ENCODE peak calls at places on chromosomes 4 and X, in four cellular contexts. One of them, this sample, is unnamed.

GRCh38 chr4:2596153-2596552 is 59.7 kb downstream of the FAM193A start:
- DNase-seq in H9: no peak
- DNase-seq in LoVo: no peak
- DNase-seq in T1000: no peak
- DNase-seq in this sample: no peak

GRCh38 chr4:189092596-189092995 is 848.1 kb upstream of the FRG1 start:
- DNase-seq in H9: no peak
- DNase-seq in LoVo: no peak
- DNase-seq in T1000: no peak
- DNase-seq in this sample: no peak

GRCh38 chrX:23344208-23344903 is 9.7 kb downstream of the PTCHD1 start:
- DNase-seq in H9: peak; percentile 38
- DNase-seq in LoVo: no peak
- DNase-seq in T1000: peak; percentile 1
- DNase-seq in this sample: no peak

GRCh38 chrX:55867254-55867653 is 149.7 kb downstream of the RRAGB start:
- DNase-seq in H9: no peak
- DNase-seq in LoVo: no peak
- DNase-seq in T1000: no peak
- DNase-seq in this sample: no peak

GRCh38 chr4:8168232-8168631 is 9.6 kb upstream of the ABLIM2 start:
- DNase-seq in H9: no peak
- DNase-seq in LoVo: no peak
- DNase-seq in T1000: no peak
- DNase-seq in this sample: no peak

GRCh38 chr4:2798399-2799301 is 5.8 kb downstream of the SH3BP2 start:
- DNase-seq in H9: no peak
- DNase-seq in LoVo: peak; percentile 48
- DNase-seq in T1000: no peak
- DNase-seq in this sample: no peak

GRCh38 chrX:30779453-30780030 is 109.5 kb downstream of the TAB3 start:
- DNase-seq in H9: peak; percentile 19
- DNase-seq in LoVo: no peak
- DNase-seq in T1000: no peak
- DNase-seq in this sample: no peak

GRCh38 chr4:9703391-9703790 is 78.0 kb upstream of the DRD5 start:
- DNase-seq in H9: peak; percentile 87
- DNase-seq in LoVo: peak; percentile 30
- DNase-seq in T1000: no peak
- DNase-seq in this sample: peak; percentile 26

GRCh38 chr4:23438764-23439163 is 451.1 kb downstream of the PPARGC1A start:
- DNase-seq in H9: no peak
- DNase-seq in LoVo: no peak
- DNase-seq in T1000: peak; percentile 18
- DNase-seq in this sample: peak; percentile 4

GRCh38 chr4:146243141-146243882 is 29.0 kb downstream of the REELD1 start:
- DNase-seq in H9: peak; percentile 83
- DNase-seq in LoVo: no peak
- DNase-seq in T1000: no peak
- DNase-seq in this sample: no peak

GRCh38 chr4:19945979-19946380 is 305.7 kb upstream of the SLIT2 start:
- DNase-seq in H9: no peak
- DNase-seq in LoVo: no peak
- DNase-seq in T1000: peak; percentile 62
- DNase-seq in this sample: peak; percentile 35

GRCh38 chr4:97153042-97153441 is 990.2 kb downstream of the STPG2 start:
- DNase-seq in H9: no peak
- DNase-seq in LoVo: no peak
- DNase-seq in T1000: no peak
- DNase-seq in this sample: no peak

GRCh38 chr4:76061977-76062376 is 12.5 kb upstream of the ART3 start:
- DNase-seq in H9: no peak
- DNase-seq in LoVo: no peak
- DNase-seq in T1000: no peak
- DNase-seq in this sample: no peak

GRCh38 chr4:10013722-10014121 is 7.6 kb downstream of the SLC2A9 start:
- DNase-seq in H9: peak; percentile 86
- DNase-seq in LoVo: no peak
- DNase-seq in T1000: no peak
- DNase-seq in this sample: peak; percentile 14

GRCh38 chr4:166252487-166253402 is 379.7 kb downstream of the TLL1 start:
- DNase-seq in H9: no peak
- DNase-seq in LoVo: peak; percentile 22
- DNase-seq in T1000: no peak
- DNase-seq in this sample: no peak

GRCh38 chr4:85489273-85489672 is 14.3 kb downstream of the ARHGAP24 start:
- DNase-seq in H9: peak; percentile 41
- DNase-seq in LoVo: no peak
- DNase-seq in T1000: no peak
- DNase-seq in this sample: no peak

GRCh38 chrX:13428055-13428786 is 108.4 kb upstream of the ATXN3L start:
- DNase-seq in H9: peak; percentile 53
- DNase-seq in LoVo: peak; percentile 3
- DNase-seq in T1000: no peak
- DNase-seq in this sample: peak; percentile 86

GRCh38 chr4:110533940-110534339 is 58.0 kb downstream of the ENPEP start:
- DNase-seq in H9: no peak
- DNase-seq in LoVo: peak; percentile 79
- DNase-seq in T1000: peak; percentile 44
- DNase-seq in this sample: peak; percentile 42

GRCh38 chrX:104343408-104344129 is 88.8 kb upstream of the ESX1 start:
- DNase-seq in H9: peak; percentile 77
- DNase-seq in LoVo: peak; percentile 27
- DNase-seq in T1000: peak; percentile 33
- DNase-seq in this sample: peak; percentile 11

GRCh38 chrX:105823092-105823454 is 734 bp downstream of the NRK start:
- DNase-seq in H9: no peak
- DNase-seq in LoVo: no peak
- DNase-seq in T1000: no peak
- DNase-seq in this sample: no peak

GRCh38 chr4:3013839-3014350 is 50.5 kb downstream of the GRK4 start:
- DNase-seq in H9: no peak
- DNase-seq in LoVo: no peak
- DNase-seq in T1000: no peak
- DNase-seq in this sample: no peak

GRCh38 chr4:139950568-139950967 is 203.4 kb downstream of the MAML3 start:
- DNase-seq in H9: no peak
- DNase-seq in LoVo: no peak
- DNase-seq in T1000: no peak
- DNase-seq in this sample: no peak

GRCh38 chr4:120443111-120443510 is 376.5 kb upstream of the MAD2L1 start:
- DNase-seq in H9: no peak
- DNase-seq in LoVo: no peak
- DNase-seq in T1000: no peak
- DNase-seq in this sample: peak; percentile 23

GRCh38 chr4:152257601-152258066 is 278.3 kb downstream of the FBXW7 start:
- DNase-seq in H9: no peak
- DNase-seq in LoVo: peak; percentile 6
- DNase-seq in T1000: no peak
- DNase-seq in this sample: peak; percentile 39

GRCh38 chr4:170666909-170667308 is 577.2 kb upstream of the AADAT start:
- DNase-seq in H9: no peak
- DNase-seq in LoVo: no peak
- DNase-seq in T1000: no peak
- DNase-seq in this sample: no peak

GRCh38 chr4:25667931-25668557 is 12.4 kb downstream of the SLC34A2 start:
- DNase-seq in H9: peak; percentile 53
- DNase-seq in LoVo: no peak
- DNase-seq in T1000: no peak
- DNase-seq in this sample: peak; percentile 58

GRCh38 chr4:105894570-105895323 is 524 bp upstream of the NPNT start:
- DNase-seq in H9: peak; percentile 58
- DNase-seq in LoVo: peak; percentile 65
- DNase-seq in T1000: no peak
- DNase-seq in this sample: peak; percentile 0

GRCh38 chr4:41506071-41506470 is 31.9 kb upstream of the LIMCH1 start:
- DNase-seq in H9: no peak
- DNase-seq in LoVo: peak; percentile 20
- DNase-seq in T1000: no peak
- DNase-seq in this sample: no peak

GRCh38 chrX:71160475-71160874 is 15.8 kb downstream of the NLGN3 start:
- DNase-seq in H9: no peak
- DNase-seq in LoVo: no peak
- DNase-seq in T1000: no peak
- DNase-seq in this sample: no peak

GRCh38 chr4:13988347-13989265 is 361.1 kb upstream of the BOD1L1 start:
- DNase-seq in H9: no peak
- DNase-seq in LoVo: no peak
- DNase-seq in T1000: peak; percentile 78
- DNase-seq in this sample: peak; percentile 90

GRCh38 chrX:57573754-57574153 is 18.1 kb upstream of the ZXDB start:
- DNase-seq in H9: no peak
- DNase-seq in LoVo: no peak
- DNase-seq in T1000: no peak
- DNase-seq in this sample: no peak

GRCh38 chr4:40309250-40309774 is 25.8 kb upstream of the CHRNA9 start:
- DNase-seq in H9: peak; percentile 94
- DNase-seq in LoVo: peak; percentile 80
- DNase-seq in T1000: no peak
- DNase-seq in this sample: peak; percentile 64

GRCh38 chrX:73977542-73978169 is 326.3 kb upstream of the ZCCHC13 start:
- DNase-seq in H9: peak; percentile 32
- DNase-seq in LoVo: no peak
- DNase-seq in T1000: no peak
- DNase-seq in this sample: no peak

GRCh38 chr4:80197132-80197573 is at the start of gene PRDM8:
- DNase-seq in H9: no peak
- DNase-seq in LoVo: no peak
- DNase-seq in T1000: no peak
- DNase-seq in this sample: peak; percentile 54

This sample was measured in MG63.